ENCODE peak calls at places on chromosomes 3 and 15, in nine cellular contexts. K is AG09319; O is iris pigment epithelial cell; D is chondrocyte; A is coronary artery; R is mesenteric fat pad; M is skeletal muscle cell; Q is activated T-helper 1 cell treated with anti-CD3 and anti-CD28 coated beads, Interleukin-12 subunit alpha, Interleukin-12 subunit beta, Interleukin-2, Interleukin-4 antibody, amounts not matched to agents 30 ng/mL and 10 ng/mL and 1 ng/mL, durations not matched to agents 14 hours and 24 hours and 36 hours; Z is memory B cell. E is an unnamed sample.

GRCh38 chr3:168047190-168047795 is 48.4 kb downstream of the GOLIM4 start:
- DNase-seq in Z (peak; percentile 54), D (no peak), A (no peak), M (peak; percentile 46), K (peak; percentile 65), Q (no peak), R (no peak), O (peak; percentile 81), E (peak; percentile 89)

GRCh38 chr3:30628931-30629590 is 22.7 kb downstream of the TGFBR2 start:
- DNase-seq in R (no peak), M (no peak), A (no peak), K (no peak), D (no peak), O (peak; percentile 55), Q (no peak), Z (peak; percentile 46), E (peak; percentile 20)

GRCh38 chr15:66629817-66630576 is 64.2 kb upstream of the LCTL start:
- DNase-seq in K (no peak), O (no peak), D (peak; percentile 59), Q (no peak), R (no peak), M (no peak), A (peak; percentile 58), Z (no peak), E (no peak)

GRCh38 chr3:82587174-82587573 is 825.7 kb upstream of the GBE1 start:
- DNase-seq in A (no peak), D (no peak), Q (no peak), O (no peak), K (no peak), R (no peak), M (no peak), Z (no peak), E (no peak)

GRCh38 chr15:87764461-87765236 is 491.9 kb downstream of the NTRK3 start:
- DNase-seq in Z (no peak), R (no peak), Q (no peak), D (no peak), A (no peak), O (peak; percentile 58), K (peak; percentile 43), M (no peak), E (no peak)

GRCh38 chr15:91445701-91446100 is 345.6 kb downstream of the SV2B start:
- DNase-seq in R (no peak), M (no peak), A (no peak), K (no peak), D (no peak), Q (no peak), O (no peak), Z (no peak), E (peak; percentile 28)

GRCh38 chr15:66849393-66849745 is 147.3 kb downstream of the SMAD6 start:
- DNase-seq in D (no peak), A (no peak), O (no peak), M (no peak), Q (no peak), Z (no peak), K (no peak), R (peak; percentile 68), E (no peak)

GRCh38 chr15:53884441-53884840 is 93.8 kb upstream of the UNC13C start:
- DNase-seq in R (no peak), Q (no peak), M (no peak), D (no peak), K (no peak), Z (no peak), A (no peak), O (no peak), E (no peak)

GRCh38 chr3:15633159-15633558 is 31.6 kb downstream of the BTD start:
- DNase-seq in M (no peak), R (no peak), K (no peak), Z (no peak), Q (no peak), O (no peak), A (no peak), D (no peak), E (no peak)

GRCh38 chr15:99365232-99365631 is 114.0 kb downstream of the LRRC28 start:
- DNase-seq in R (no peak), O (no peak), Z (no peak), Q (no peak), D (no peak), A (no peak), M (no peak), K (no peak), E (no peak)

E was measured in left kidney.